ENCODE peak calls at places on chromosomes 16 and 17, in five cellular contexts. V, A, E, W and F are unnamed samples. For H3K27me3, the result is how much of the 10 kb centered on the place peaks cover.

GRCh38 chr16:31328322-31329052 is 26.5 kb upstream of the ITGAX start:
- DNase-seq in V (no peak), A (no peak), E (no peak), W (no peak), F (no peak)

GRCh38 chr16:15735610-15736009 is 85.6 kb downstream of the NDE1 start:
- DNase-seq in V (no peak), A (no peak), E (no peak), W (no peak), F (no peak)

GRCh38 chr16:75379339-75379738 is 54.0 kb downstream of the CFDP1 start:
- DNase-seq in V (no peak), A (no peak), E (no peak), W (no peak), F (no peak)

GRCh38 chr17:15270628-15271381 is 5.7 kb upstream of the PMP22 start:
- DNase-seq in V (no peak), A (no peak), E (no peak), W (no peak), F (no peak)

GRCh38 chr17:69175812-69176517 is 34.3 kb upstream of the ABCA6 start:
- DNase-seq in V (peak), A (peak), E (no peak), W (no peak), F (no peak)

GRCh38 chr17:76841776-76842405 is 26.3 kb upstream of the MGAT5B start:
- DNase-seq in V (no peak), A (no peak), E (no peak), W (no peak), F (no peak)

GRCh38 chr16:73145166-73145565 is 97.2 kb upstream of the ZFHX3 start:
- DNase-seq in V (no peak), A (no peak), E (no peak), W (no peak), F (no peak)

GRCh38 chr16:74570412-74571301 is 36.3 kb downstream of the GLG1 start:
- DNase-seq in V (no peak), A (no peak), E (no peak), W (no peak), F (peak)

GRCh38 chr16:12545292-12545610 is 258.4 kb downstream of the CPPED1 start:
- DNase-seq in V (no peak), A (no peak), E (no peak), W (no peak), F (no peak)

GRCh38 chr17:33452797-33453196 is 159.7 kb upstream of the ASIC2 start:
- DNase-seq in V (no peak), A (no peak), E (no peak), W (no peak), F (no peak)

GRCh38 chr16:67833418-67834241 is 8.5 kb upstream of the THAP11 start:
- DNase-seq in V (peak), A (peak), E (peak), W (peak), F (peak)

GRCh38 chr17:61474235-61474927 is 22.2 kb downstream of the TBX4 start:
- DNase-seq in V (peak), A (no peak), E (no peak), W (no peak), F (no peak)

GRCh38 chr17:81158688-81159590 is 6.4 kb upstream of the PVALEF start:
- DNase-seq in V (no peak), A (no peak), E (no peak), W (peak), F (no peak)

GRCh38 chr16:54431041-54431996 is 144.7 kb upstream of the IRX3 start:
- DNase-seq in V (peak), A (no peak), E (no peak), W (no peak), F (no peak)

GRCh38 chr17:55266958-55267688 is 2.4 kb downstream of the HLF start:
- DNase-seq in V (no peak), A (no peak), E (no peak), W (no peak), F (no peak)

GRCh38 chr17:66715745-66716156 is 119.2 kb upstream of the CACNG5 start:
- DNase-seq in V (peak), A (peak), E (no peak), W (no peak), F (no peak)

GRCh38 chr17:75238684-75239191 is 22.7 kb downstream of the GGA3 start:
- DNase-seq in V (peak), A (peak), E (no peak), W (peak), F (peak)

GRCh38 chr17:234163-235047 is 53.0 kb upstream of the DOC2B start:
- DNase-seq in V (no peak), A (no peak), E (peak), W (peak), F (peak)

GRCh38 chr17:5785867-5786509 is 201.7 kb upstream of the NLRP1 start:
- DNase-seq in V (peak), A (peak), E (no peak), W (no peak), F (no peak)

GRCh38 chr17:4249452-4250029 is 14.2 kb downstream of the ANKFY1 start:
- DNase-seq in V (peak), A (no peak), E (no peak), W (no peak), F (no peak)

GRCh38 chr16:70646260-70647241 is at the start of gene IL34:
- DNase-seq in V (no peak), A (no peak), E (peak), W (peak), F (no peak)

GRCh38 chr17:77054926-77055325 is 85.8 kb upstream of the SEC14L1 start:
- DNase-seq in V (no peak), A (no peak), E (no peak), W (no peak), F (no peak)

GRCh38 chr16:85888405-85889331 is 10.3 kb upstream of the IRF8 start:
- DNase-seq in V (peak), A (no peak), E (no peak), W (no peak), F (no peak)

GRCh38 chr16:81940781-81941560 is 70.3 kb downstream of the SDR42E1 start:
- DNase-seq in V (peak), A (peak), E (no peak), W (no peak), F (no peak)

GRCh38 chr16:55053071-55053415 is 122.4 kb downstream of the IRX5 start:
- DNase-seq in V (no peak), A (no peak), E (no peak), W (no peak), F (no peak)

GRCh38 chr17:2933606-2934005 is 129.8 kb downstream of the OR1D5 start:
- DNase-seq in V (no peak), A (no peak), E (no peak), W (no peak), F (no peak)

GRCh38 chr17:81964081-81964849 is 3.3 kb upstream of the NOTUM start:
- DNase-seq in V (no peak), A (no peak), E (no peak), W (no peak), F (no peak)

GRCh38 chr16:81283044-81283443 is 31.7 kb upstream of the GAN start:
- DNase-seq in V (no peak), A (no peak), E (no peak), W (no peak), F (no peak)

GRCh38 chr17:48542956-48543853 is 1.7 kb downstream of the HOXB2 start:
- DNase-seq in V (peak), A (no peak), E (peak), W (peak), F (no peak)

GRCh38 chr17:54760836-54761235 is 139.8 kb upstream of the TOM1L1 start:
- DNase-seq in V (no peak), A (no peak), E (no peak), W (no peak), F (no peak)

GRCh38 chr16:11354733-11355574 is 9.7 kb downstream of the RMI2 start:
- DNase-seq in V (no peak), A (peak), E (no peak), W (no peak), F (no peak)

GRCh38 chr17:29958947-29959657 is 17.7 kb downstream of the EFCAB5 start:
- DNase-seq in V (peak), A (no peak), E (no peak), W (no peak), F (no peak)

GRCh38 chr16:81446318-81447275 is 2.0 kb downstream of the CMIP start:
- DNase-seq in V (peak), A (no peak), E (no peak), W (peak), F (no peak)

GRCh38 chr16:4392382-4393242 is 21.0 kb downstream of the VASN start:
- DNase-seq in V (peak), A (peak), E (no peak), W (peak), F (no peak)

GRCh38 chr16:49262501-49262900 is 19.1 kb downstream of the CBLN1 start:
- DNase-seq in V (no peak), A (no peak), E (no peak), W (no peak), F (no peak)

GRCh38 chr17:30426292-30426691 is 47.6 kb downstream of the CPD start:
- DNase-seq in V (no peak), A (no peak), E (no peak), W (no peak), F (no peak)

GRCh38 chr16:29943846-29944669 is 17.8 kb upstream of the TMEM219 start:
- DNase-seq in V (peak), A (peak), E (peak), W (no peak), F (no peak)

GRCh38 chr17:61376931-61377838 is 22.5 kb upstream of the TBX2 start:
- DNase-seq in V (no peak), A (no peak), E (peak), W (no peak), F (no peak)

GRCh38 chr17:19343671-19344151 is 18.8 kb downstream of the B9D1 start:
- DNase-seq in V (no peak), A (no peak), E (peak), W (peak), F (no peak)

GRCh38 chr17:19342611-19343255 is 19.8 kb downstream of the B9D1 start:
- DNase-seq in V (no peak), A (no peak), E (no peak), W (no peak), F (no peak)

GRCh38 chr17:19343256-19343630 is 19.3 kb downstream of the B9D1 start:
- DNase-seq in V (no peak), A (no peak), E (no peak), W (no peak), F (no peak)

GRCh38 chr17:19341211-19341631 is 21.3 kb downstream of the B9D1 start:
- DNase-seq in V (no peak), A (no peak), E (no peak), W (no peak), F (no peak)

GRCh38 chr17:19341641-19342610 is 20.6 kb downstream of the B9D1 start:
- DNase-seq in V (no peak), A (no peak), E (no peak), W (no peak), F (no peak)
- H3K27ac ChIP-seq in V (no peak), A (peak), E (no peak), W (no peak), F (peak)

DNA sequence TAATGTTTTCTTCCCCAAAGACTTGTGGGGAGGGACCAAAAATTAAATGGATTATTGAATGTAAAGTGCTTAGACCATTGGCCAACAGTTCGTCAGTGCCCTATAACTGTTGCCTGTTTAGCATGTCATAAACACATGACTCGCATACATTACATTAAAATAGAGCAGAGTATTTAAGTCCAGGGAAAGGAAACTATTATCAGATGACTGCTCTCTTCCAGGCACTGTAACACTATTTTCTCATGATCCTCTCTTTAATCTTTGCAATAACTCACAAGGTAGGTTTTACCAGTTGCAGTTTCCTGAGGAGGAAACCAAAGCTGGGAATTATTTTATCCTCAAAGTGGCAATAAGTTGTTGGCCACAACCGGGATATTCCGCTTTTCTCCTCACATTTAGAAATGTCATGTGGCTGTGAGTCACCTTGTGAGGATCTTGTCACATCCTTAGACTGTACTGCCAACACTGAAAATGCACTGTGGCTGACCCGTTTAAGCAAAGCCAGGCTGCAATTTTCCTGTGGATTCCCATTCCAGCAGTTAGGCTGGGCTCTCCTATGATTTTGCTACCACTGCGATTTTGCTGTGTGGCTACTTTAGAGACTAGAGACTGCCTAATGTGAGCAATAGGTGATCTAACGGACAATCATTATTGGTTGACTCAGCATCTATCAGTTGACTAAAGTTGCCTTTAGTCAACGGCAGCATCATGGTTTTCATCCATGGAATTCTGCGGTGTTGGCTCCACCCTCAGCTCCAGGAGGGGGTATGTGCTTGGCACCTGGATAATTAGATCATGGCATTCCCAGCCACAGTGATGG is 58.3 kb upstream of the DHX40 start:
- DNase-seq in V (no peak), A (no peak), E (peak), W (no peak), F (no peak)
- H3K27me3 ChIP-seq in V (under half), A (under half), E (under half), W (under half), F (under half)

DNA sequence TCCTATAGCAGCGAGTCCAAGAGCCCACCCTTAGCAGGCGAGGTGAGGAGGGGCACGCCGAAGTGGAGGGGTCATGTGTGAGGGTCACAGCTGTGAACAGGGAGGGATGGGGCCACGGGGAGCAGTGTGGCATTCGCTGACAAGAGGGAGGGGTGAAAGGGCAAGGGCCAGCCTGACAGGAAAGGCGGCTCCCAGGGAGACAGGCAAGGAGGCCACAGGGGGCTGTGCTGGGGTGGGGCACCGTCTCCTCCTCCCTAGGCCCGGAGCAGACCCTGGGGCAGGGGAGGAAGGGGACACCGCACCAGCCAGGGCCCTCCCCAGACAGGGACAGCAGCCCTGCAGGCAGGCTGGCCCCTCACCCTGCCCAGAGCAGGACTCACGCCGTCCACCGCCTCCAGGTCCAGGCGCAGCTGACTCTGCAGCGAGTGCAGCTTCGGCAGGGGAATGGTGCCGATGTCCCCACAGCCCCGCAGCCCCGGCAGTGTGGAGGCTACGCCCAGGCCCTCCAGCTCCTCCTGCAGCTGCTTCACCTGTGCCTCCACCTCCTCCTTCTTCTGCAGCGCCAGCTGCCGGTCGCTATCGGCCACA is 15.1 kb downstream of the GNPTG start:
- DNase-seq in V (no peak), A (no peak), E (no peak), W (peak), F (no peak)
- H3K27ac ChIP-seq in V (no peak), A (no peak), E (no peak), W (no peak), F (no peak)

DNA sequence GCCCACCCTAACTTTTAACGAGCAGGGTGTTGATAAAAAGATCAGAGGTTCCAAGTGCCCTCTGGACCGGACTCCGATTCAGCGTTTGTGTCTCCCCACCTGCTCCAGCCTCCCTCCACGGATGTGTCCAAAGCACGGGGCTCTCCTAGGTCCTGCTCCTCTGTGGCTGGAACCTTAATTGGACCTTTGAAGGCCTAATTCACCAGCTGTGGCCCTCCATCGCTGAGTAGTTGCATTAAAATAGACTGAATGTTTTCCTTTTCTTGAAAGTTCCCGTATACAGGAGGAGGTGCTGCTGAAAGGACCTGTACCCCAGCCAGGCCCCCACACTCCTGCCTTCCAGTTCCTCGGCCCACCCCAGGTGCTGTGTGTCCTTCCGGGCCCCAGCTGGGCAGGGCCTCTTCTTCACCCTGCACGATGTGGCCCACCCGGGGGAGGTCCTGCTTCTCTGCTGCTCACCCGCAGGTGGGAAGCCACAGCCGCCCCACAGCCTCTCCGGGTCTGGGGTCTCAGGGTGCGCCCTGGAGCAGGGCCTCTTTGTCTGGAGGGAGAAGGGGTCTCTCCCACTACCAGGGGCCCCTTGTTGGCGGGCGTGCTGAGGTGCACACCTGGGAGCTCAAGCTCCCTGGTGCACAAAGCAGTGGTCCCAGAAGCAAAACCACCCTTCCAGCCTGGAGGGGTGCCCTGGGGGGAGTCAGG is 1.3 kb upstream of the CACNA1H start:
- DNase-seq in V (no peak), A (no peak), E (no peak), W (no peak), F (no peak)
- H3K27me3 ChIP-seq in V (under half), A (under half), E (under half), W (under half), F (under half)

GRCh38 chr17:80023261-80024205 is 12.1 kb downstream of the TBC1D16 start:
- DNase-seq in V (no peak), A (no peak), E (no peak), W (peak), F (no peak)
- H3K27ac ChIP-seq in V (no peak), A (no peak), E (peak), W (no peak), F (no peak)